ENCODE peak calls at places on chromosomes 4 and X, in nine cellular contexts. G is progenitor cell of endocrine pancreas; U is NCI-H2171; E is Caki2; C is smooth muscle cell of the brain vasculature; J is stimulated activated CD4-positive, alpha-beta T cell treated with anti-CD3 and anti-CD28 coated beads, Interleukin-4, amount 100 ng/mL, for 48 hours; I is A549; V is fibroblast of pulmonary artery; B is AG10803. F is an unnamed sample.

GRCh38 chrX:8629871-8630270 is 102.1 kb downstream of the ANOS1 start:
- DNase-seq in G (no peak), U (no peak), E (peak; percentile 55), C (no peak), J (no peak), I (no peak), V (peak; percentile 30), B (no peak), F (no peak)

GRCh38 chr4:186081202-186081807 is 12.3 kb downstream of the TLR3 start:
- DNase-seq in G (no peak), U (no peak), E (no peak), C (no peak), J (no peak), I (no peak), V (no peak), B (no peak), F (no peak)

GRCh38 chrX:143873343-143873742 is 10.5 kb upstream of the UBE2NL start:
- DNase-seq in G (no peak), U (no peak), E (no peak), C (no peak), J (no peak), I (no peak), V (peak; percentile 30), B (peak; percentile 16), F (no peak)

GRCh38 chr4:14768449-14768848 is 233.8 kb upstream of the CPEB2 start:
- DNase-seq in G (no peak), U (no peak), E (no peak), C (no peak), J (no peak), I (no peak), V (no peak), B (no peak), F (no peak)

GRCh38 chr4:8350326-8350725 is 80.8 kb downstream of the HTRA3 start:
- DNase-seq in G (no peak), U (no peak), E (no peak), C (no peak), J (no peak), I (no peak), V (no peak), B (no peak), F (no peak)

GRCh38 chr4:185142563-185142910 is 529 bp upstream of the SLC25A4 start:
- DNase-seq in G (no peak), U (no peak), E (no peak), C (no peak), J (no peak), I (no peak), V (no peak), B (no peak), F (peak; percentile 65)

GRCh38 chrX:104863466-104863865 is 297.5 kb downstream of the IL1RAPL2 start:
- DNase-seq in G (no peak), U (no peak), E (no peak), C (no peak), J (no peak), I (no peak), V (no peak), B (no peak), F (no peak)

GRCh38 chrX:154441564-154441963 is 2.4 kb upstream of the FAM50A start:
- DNase-seq in G (no peak), U (no peak), E (no peak), C (no peak), J (no peak), I (no peak), V (no peak), B (no peak), F (no peak)

GRCh38 chrX:74104356-74105065 is 199.5 kb upstream of the ZCCHC13 start:
- DNase-seq in G (no peak), U (no peak), E (no peak), C (no peak), J (no peak), I (no peak), V (no peak), B (peak; percentile 20), F (no peak)

GRCh38 chr4:132498215-132498614 is 650.9 kb upstream of the PCDH10 start:
- DNase-seq in G (no peak), U (no peak), E (no peak), C (no peak), J (no peak), I (no peak), V (no peak), B (no peak), F (no peak)

GRCh38 chr4:41067369-41067768 is 147.0 kb downstream of the APBB2 start:
- DNase-seq in G (no peak), U (no peak), E (no peak), C (no peak), J (no peak), I (no peak), V (peak; percentile 67), B (peak; percentile 25), F (no peak)

GRCh38 chr4:183011213-183011907 is 87.7 kb upstream of the WWC2 start:
- DNase-seq in G (no peak), U (no peak), E (peak; percentile 1), C (no peak), J (no peak), I (no peak), V (peak; percentile 2), B (no peak), F (peak; percentile 57)

GRCh38 chrX:105822138-105823091 is at the start of gene NRK:
- DNase-seq in G (peak; percentile 10), U (no peak), E (no peak), C (no peak), J (no peak), I (no peak), V (peak; percentile 11), B (no peak), F (no peak)

GRCh38 chrX:31233941-31234496 is 162.2 kb upstream of the FTHL17 start:
- DNase-seq in G (no peak), U (no peak), E (no peak), C (no peak), J (no peak), I (no peak), V (no peak), B (no peak), F (no peak)

GRCh38 chrX:21972721-21973120 is 32.2 kb downstream of the SMS start:
- DNase-seq in G (no peak), U (no peak), E (peak; percentile 80), C (no peak), J (peak; percentile 11), I (peak; percentile 35), V (peak; percentile 77), B (peak; percentile 71), F (peak; percentile 17)

GRCh38 chr4:55183926-55184599 is 58.7 kb upstream of the KDR start:
- DNase-seq in G (no peak), U (no peak), E (peak; percentile 91), C (peak; percentile 65), J (no peak), I (peak; percentile 53), V (peak; percentile 97), B (peak; percentile 91), F (peak; percentile 34)

GRCh38 chrX:71618787-71619186 is 476 bp upstream of the CXCR3 start:
- DNase-seq in G (no peak), U (no peak), E (no peak), C (no peak), J (no peak), I (no peak), V (no peak), B (no peak), F (no peak)